ENCODE peak calls at places on chromosomes 11 and 22, in nine cellular contexts. One of them, this sample, is unnamed. For H3K4me1, the result is how much of the 10 kb centered on the place peaks cover.

GRCh38 chr11:17186932-17187692 is 20.7 kb downstream of the PIK3C2A start:
- DNase-seq in body of pancreas: no peak
- DNase-seq in ovary: no peak
- DNase-seq in HCT116: no peak
- DNase-seq in breast epithelium: no peak
- DNase-seq in IMR-90: no peak
- DNase-seq in uterus: no peak
- DNase-seq in testis: no peak
- DNase-seq in sigmoid colon: no peak
- DNase-seq in this sample: no peak

GRCh38 chr11:46330154-46330886 is 16.9 kb upstream of the DGKZ start:
- DNase-seq in testis: no peak
- DNase-seq in body of pancreas: no peak
- DNase-seq in breast epithelium: no peak
- DNase-seq in HCT116: no peak
- DNase-seq in ovary: no peak
- DNase-seq in IMR-90: no peak
- DNase-seq in uterus: no peak
- DNase-seq in sigmoid colon: no peak
- DNase-seq in this sample: no peak

GRCh38 chr11:74679513-74679865 is 51.7 kb downstream of the CHRDL2 start:
- DNase-seq in breast epithelium: peak
- DNase-seq in ovary: peak
- DNase-seq in sigmoid colon: no peak
- DNase-seq in HCT116: no peak
- DNase-seq in uterus: no peak
- DNase-seq in IMR-90: no peak
- DNase-seq in body of pancreas: peak
- DNase-seq in testis: peak
- DNase-seq in this sample: no peak

GRCh38 chr11:78704811-78705210 is 130.1 kb upstream of the NARS2 start:
- DNase-seq in ovary: no peak
- DNase-seq in breast epithelium: no peak
- DNase-seq in body of pancreas: no peak
- DNase-seq in testis: no peak
- DNase-seq in IMR-90: no peak
- DNase-seq in uterus: no peak
- DNase-seq in HCT116: no peak
- DNase-seq in sigmoid colon: no peak
- DNase-seq in this sample: no peak

GRCh38 chr11:61891331-61892084 is at the start of gene FADS3:
- DNase-seq in breast epithelium: peak
- DNase-seq in uterus: peak
- DNase-seq in IMR-90: peak
- DNase-seq in HCT116: peak
- DNase-seq in ovary: peak
- DNase-seq in body of pancreas: peak
- DNase-seq in testis: peak
- DNase-seq in sigmoid colon: peak
- DNase-seq in this sample: peak

GRCh38 chr22:43042101-43042780 is 27.3 kb upstream of the PACSIN2 start:
- DNase-seq in HCT116: no peak
- DNase-seq in breast epithelium: no peak
- DNase-seq in sigmoid colon: no peak
- DNase-seq in IMR-90: peak
- DNase-seq in body of pancreas: peak
- DNase-seq in testis: no peak
- DNase-seq in uterus: no peak
- DNase-seq in ovary: no peak
- DNase-seq in this sample: no peak

GRCh38 chr11:30333405-30333804 is 10.5 kb downstream of the ARL14EP start:
- DNase-seq in body of pancreas: no peak
- DNase-seq in uterus: no peak
- DNase-seq in testis: no peak
- DNase-seq in sigmoid colon: no peak
- DNase-seq in breast epithelium: no peak
- DNase-seq in ovary: no peak
- DNase-seq in HCT116: no peak
- DNase-seq in IMR-90: no peak
- DNase-seq in this sample: no peak

GRCh38 chr11:78982377-78982925 is 407.8 kb upstream of the NARS2 start:
- DNase-seq in testis: no peak
- DNase-seq in body of pancreas: no peak
- DNase-seq in ovary: no peak
- DNase-seq in uterus: no peak
- DNase-seq in HCT116: no peak
- DNase-seq in sigmoid colon: no peak
- DNase-seq in IMR-90: no peak
- DNase-seq in breast epithelium: no peak
- DNase-seq in this sample: no peak

GRCh38 chr11:73266644-73267015 is 5.5 kb upstream of the P2RY6 start:
- DNase-seq in HCT116: no peak
- DNase-seq in sigmoid colon: peak
- DNase-seq in IMR-90: no peak
- DNase-seq in testis: no peak
- DNase-seq in uterus: no peak
- DNase-seq in body of pancreas: no peak
- DNase-seq in breast epithelium: no peak
- DNase-seq in ovary: no peak
- DNase-seq in this sample: no peak

GRCh38 chr11:122115520-122116343 is at the start of gene BLID:
- DNase-seq in breast epithelium: no peak
- DNase-seq in testis: peak
- DNase-seq in sigmoid colon: peak
- DNase-seq in body of pancreas: peak
- DNase-seq in HCT116: no peak
- DNase-seq in ovary: no peak
- DNase-seq in IMR-90: peak
- DNase-seq in uterus: peak
- DNase-seq in this sample: no peak

GRCh38 chr11:60118333-60118732 is 29.9 kb downstream of the MS4A2 start:
- DNase-seq in HCT116: no peak
- DNase-seq in ovary: no peak
- DNase-seq in uterus: no peak
- DNase-seq in body of pancreas: no peak
- DNase-seq in sigmoid colon: no peak
- DNase-seq in testis: no peak
- DNase-seq in IMR-90: no peak
- DNase-seq in breast epithelium: no peak
- DNase-seq in this sample: no peak

GRCh38 chr11:23112987-23113886 is 253.0 kb upstream of the CCDC179 start:
- DNase-seq in testis: peak
- DNase-seq in ovary: no peak
- DNase-seq in sigmoid colon: no peak
- DNase-seq in body of pancreas: peak
- DNase-seq in IMR-90: peak
- DNase-seq in uterus: no peak
- DNase-seq in HCT116: no peak
- DNase-seq in breast epithelium: no peak
- DNase-seq in this sample: no peak

GRCh38 chr11:97937501-97937900 is 1083.2 kb upstream of the CNTN5 start:
- DNase-seq in breast epithelium: no peak
- DNase-seq in sigmoid colon: no peak
- DNase-seq in IMR-90: peak
- DNase-seq in ovary: no peak
- DNase-seq in body of pancreas: no peak
- DNase-seq in HCT116: no peak
- DNase-seq in uterus: no peak
- DNase-seq in testis: no peak
- DNase-seq in this sample: no peak

GRCh38 chr11:100824041-100824440 is 137.0 kb downstream of the ARHGAP42 start:
- DNase-seq in ovary: no peak
- DNase-seq in HCT116: no peak
- DNase-seq in IMR-90: no peak
- DNase-seq in breast epithelium: no peak
- DNase-seq in testis: no peak
- DNase-seq in uterus: no peak
- DNase-seq in body of pancreas: no peak
- DNase-seq in sigmoid colon: no peak
- DNase-seq in this sample: no peak

GRCh38 chr11:11975201-11976092 is 33.0 kb downstream of the DKK3 start:
- DNase-seq in uterus: no peak
- DNase-seq in breast epithelium: no peak
- DNase-seq in ovary: no peak
- DNase-seq in HCT116: no peak
- DNase-seq in testis: no peak
- DNase-seq in sigmoid colon: no peak
- DNase-seq in body of pancreas: no peak
- DNase-seq in IMR-90: no peak
- DNase-seq in this sample: no peak

GRCh38 chr11:11978792-11979486 is 29.5 kb downstream of the DKK3 start:
- DNase-seq in HCT116: no peak
- DNase-seq in IMR-90: peak
- DNase-seq in uterus: peak
- DNase-seq in sigmoid colon: peak
- DNase-seq in breast epithelium: peak
- DNase-seq in ovary: peak
- DNase-seq in body of pancreas: peak
- DNase-seq in testis: peak
- DNase-seq in this sample: peak

GRCh38 chr11:11977206-11977938 is 31.1 kb downstream of the DKK3 start:
- DNase-seq in sigmoid colon: peak
- DNase-seq in testis: peak
- DNase-seq in ovary: peak
- DNase-seq in IMR-90: peak
- DNase-seq in uterus: peak
- DNase-seq in HCT116: peak
- DNase-seq in body of pancreas: no peak
- DNase-seq in breast epithelium: peak
- DNase-seq in this sample: peak

GRCh38 chr11:11978098-11978637 is 30.3 kb downstream of the DKK3 start:
- DNase-seq in HCT116: no peak
- DNase-seq in IMR-90: no peak
- DNase-seq in body of pancreas: no peak
- DNase-seq in uterus: no peak
- DNase-seq in breast epithelium: no peak
- DNase-seq in testis: no peak
- DNase-seq in sigmoid colon: no peak
- DNase-seq in ovary: no peak
- DNase-seq in this sample: peak

GRCh38 chr11:11976476-11977187 is 31.8 kb downstream of the DKK3 start:
- DNase-seq in body of pancreas: no peak
- DNase-seq in breast epithelium: no peak
- DNase-seq in sigmoid colon: no peak
- DNase-seq in testis: no peak
- DNase-seq in uterus: no peak
- DNase-seq in HCT116: no peak
- DNase-seq in IMR-90: no peak
- DNase-seq in ovary: no peak
- DNase-seq in this sample: peak
- H3K4me1 ChIP-seq in body of pancreas: under half
- H3K4me1 ChIP-seq in breast epithelium: under half
- H3K4me1 ChIP-seq in sigmoid colon: half or more
- H3K4me1 ChIP-seq in testis: half or more
- H3K4me1 ChIP-seq in uterus: under half
- H3K4me1 ChIP-seq in HCT116: under half
- H3K4me1 ChIP-seq in IMR-90: half or more
- H3K4me1 ChIP-seq in ovary: under half
- H3K4me1 ChIP-seq in this sample: half or more

DNA sequence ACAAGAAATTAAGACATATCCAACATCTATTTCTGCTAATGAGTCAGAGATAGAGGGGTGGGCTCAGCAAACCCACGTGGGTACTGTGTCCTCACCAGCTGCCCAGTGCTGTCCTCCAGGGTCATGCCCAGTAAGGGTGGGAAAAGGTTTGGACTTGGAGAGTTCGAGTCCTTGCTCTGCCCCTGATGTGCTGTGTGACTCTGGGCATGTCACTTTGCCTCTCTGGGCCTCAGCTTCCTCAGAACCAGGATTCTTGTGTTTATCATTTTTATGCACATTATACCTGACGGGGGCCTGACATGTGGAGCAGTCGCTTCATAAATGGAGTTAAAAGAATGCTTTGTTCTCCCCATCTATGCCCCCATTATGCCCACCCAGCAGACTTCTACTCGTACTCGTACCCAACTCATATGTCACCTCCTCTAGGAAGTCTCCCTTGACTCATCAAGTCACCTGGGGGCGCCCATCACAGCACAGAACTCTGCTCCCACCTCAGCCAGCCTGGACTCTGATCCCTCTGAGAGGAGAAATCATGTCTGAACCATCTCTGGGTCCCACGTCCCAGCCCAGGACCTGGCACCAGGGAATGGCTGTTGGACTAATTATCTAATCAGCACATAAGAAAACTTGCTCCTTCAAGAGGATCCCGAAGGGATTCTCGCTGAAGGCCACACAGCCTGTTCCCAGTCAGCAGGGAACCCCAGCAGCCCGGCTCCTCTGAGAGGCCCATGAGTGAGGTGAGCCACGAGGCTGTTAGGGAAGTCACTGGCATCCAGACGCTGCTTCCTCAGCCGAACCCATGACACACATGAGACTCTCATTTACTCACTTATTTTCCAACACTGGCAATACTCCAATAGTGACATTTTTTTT is 38.7 kb upstream of the TSKU start:
- DNase-seq in testis: peak
- DNase-seq in ovary: no peak
- DNase-seq in HCT116: no peak
- DNase-seq in uterus: no peak
- DNase-seq in body of pancreas: no peak
- DNase-seq in IMR-90: peak
- DNase-seq in sigmoid colon: peak
- DNase-seq in breast epithelium: no peak
- DNase-seq in this sample: no peak
- H3K27ac ChIP-seq in testis: peak
- H3K27ac ChIP-seq in ovary: no peak
- H3K27ac ChIP-seq in HCT116: no peak
- H3K27ac ChIP-seq in uterus: no peak
- H3K27ac ChIP-seq in body of pancreas: no peak
- H3K27ac ChIP-seq in IMR-90: no peak
- H3K27ac ChIP-seq in sigmoid colon: no peak
- H3K27ac ChIP-seq in breast epithelium: peak
- H3K27ac ChIP-seq in this sample: no peak

GRCh38 chr11:81840375-81840774 is 893.3 kb downstream of the FAM181B start:
- DNase-seq in uterus: no peak
- DNase-seq in HCT116: no peak
- DNase-seq in sigmoid colon: no peak
- DNase-seq in body of pancreas: no peak
- DNase-seq in IMR-90: no peak
- DNase-seq in testis: no peak
- DNase-seq in breast epithelium: no peak
- DNase-seq in ovary: no peak
- DNase-seq in this sample: no peak
- TF ChIP-seq POLR2A in uterus: no peak
- TF ChIP-seq POLR2A in HCT116: no peak
- TF ChIP-seq POLR2A in sigmoid colon: no peak
- TF ChIP-seq POLR2A in body of pancreas: no peak
- TF ChIP-seq POLR2A in IMR-90: no peak
- TF ChIP-seq POLR2A in testis: no peak
- TF ChIP-seq POLR2A in breast epithelium: no peak
- TF ChIP-seq POLR2A in ovary: no peak
- TF ChIP-seq POLR2A in this sample: no peak

GRCh38 chr11:65849771-65850216 is 8.2 kb downstream of the CFL1 start:
- DNase-seq in body of pancreas: no peak
- DNase-seq in IMR-90: no peak
- DNase-seq in HCT116: no peak
- DNase-seq in breast epithelium: no peak
- DNase-seq in testis: no peak
- DNase-seq in ovary: no peak
- DNase-seq in sigmoid colon: no peak
- DNase-seq in uterus: no peak
- DNase-seq in this sample: no peak
- H3K4me1 ChIP-seq in body of pancreas: under half
- H3K4me1 ChIP-seq in IMR-90: under half
- H3K4me1 ChIP-seq in HCT116: under half
- H3K4me1 ChIP-seq in breast epithelium: under half
- H3K4me1 ChIP-seq in testis: under half
- H3K4me1 ChIP-seq in ovary: under half
- H3K4me1 ChIP-seq in sigmoid colon: under half
- H3K4me1 ChIP-seq in uterus: under half
- H3K4me1 ChIP-seq in this sample: under half

This sample was measured in heart left ventricle.